ENCODE peak calls at places on chromosomes 11 and 22, in six cellular contexts. Z is mammary epithelial cell; O is activated CD8-positive, alpha-beta T cell treated with anti-CD3 and anti-CD28 coated beads for 36 hours; D is brain microvascular endothelial cell; H is nephron progenitor cell; G is cardiac muscle cell. R is an unnamed sample.

GRCh38 chr11:107898270-107898669 is 30.0 kb upstream of the RAB39A start:
- DNase-seq in Z (peak), O (no peak), D (peak), H (no peak), G (peak), R (no peak)

GRCh38 chr11:128341280-128341679 is 246.1 kb downstream of the ETS1 start:
- DNase-seq in Z (no peak), O (peak), D (no peak), H (no peak), G (no peak), R (no peak)

GRCh38 chr11:20477418-20478090 is 90.0 kb downstream of the PRMT3 start:
- DNase-seq in Z (no peak), O (no peak), D (no peak), H (no peak), G (no peak), R (no peak)

GRCh38 chr22:38284042-38284402 is 11.2 kb upstream of the TMEM184B start:
- DNase-seq in Z (no peak), O (no peak), D (peak), H (no peak), G (no peak), R (no peak)

GRCh38 chr11:130174642-130175041 is 15.1 kb downstream of the ST14 start:
- DNase-seq in Z (no peak), O (no peak), D (no peak), H (no peak), G (no peak), R (no peak)

GRCh38 chr11:7869467-7869866 is 61.6 kb downstream of the OR10A6 start:
- DNase-seq in Z (peak), O (no peak), D (no peak), H (no peak), G (no peak), R (no peak)

GRCh38 chr11:579830-580601 is 3.7 kb downstream of the PHRF1 start:
- DNase-seq in Z (no peak), O (no peak), D (peak), H (no peak), G (no peak), R (no peak)

GRCh38 chr22:45493286-45493771 is 9.4 kb upstream of the FBLN1 start:
- DNase-seq in Z (no peak), O (no peak), D (no peak), H (no peak), G (no peak), R (no peak)

GRCh38 chr22:30821381-30821780 is 126.7 kb downstream of the OSBP2 start:
- DNase-seq in Z (no peak), O (no peak), D (no peak), H (no peak), G (no peak), R (no peak)

GRCh38 chr22:46678785-46679700 is 58.9 kb downstream of the GRAMD4 start:
- DNase-seq in Z (no peak), O (no peak), D (no peak), H (no peak), G (no peak), R (no peak)

GRCh38 chr22:45602004-45602733 is 69.5 kb upstream of the ATXN10 start:
- DNase-seq in Z (no peak), O (no peak), D (no peak), H (no peak), G (no peak), R (no peak)

GRCh38 chr11:117875397-117876048 is 935 bp downstream of the FXYD6 start:
- DNase-seq in Z (no peak), O (peak), D (no peak), H (no peak), G (peak), R (no peak)

GRCh38 chr11:84714316-84714780 is 912.8 kb downstream of the DLG2 start:
- DNase-seq in Z (peak), O (peak), D (peak), H (peak), G (peak), R (peak)

GRCh38 chr11:14793546-14793945 is 98.5 kb downstream of the CYP2R1 start:
- DNase-seq in Z (no peak), O (no peak), D (no peak), H (no peak), G (no peak), R (no peak)

GRCh38 chr11:1292644-1293618 is 16.5 kb downstream of the TOLLIP start:
- DNase-seq in Z (no peak), O (no peak), D (no peak), H (peak), G (no peak), R (no peak)

GRCh38 chr11:130498181-130498580 is 49.7 kb downstream of the ADAMTS15 start:
- DNase-seq in Z (no peak), O (no peak), D (no peak), H (no peak), G (no peak), R (no peak)

GRCh38 chr11:94734563-94735275 is 33.4 kb upstream of the AMOTL1 start:
- DNase-seq in Z (no peak), O (no peak), D (no peak), H (peak), G (no peak), R (no peak)

GRCh38 chr11:9132203-9132878 is 40.9 kb upstream of the SCUBE2 start:
- DNase-seq in Z (no peak), O (no peak), D (no peak), H (no peak), G (no peak), R (no peak)

GRCh38 chr11:94457118-94458029 is 36.3 kb downstream of the MRE11 start:
- DNase-seq in Z (peak), O (peak), D (peak), H (no peak), G (no peak), R (no peak)

GRCh38 chr11:66188580-66188979 is 79.9 kb upstream of the RAB1B start:
- DNase-seq in Z (peak), O (peak), D (peak), H (no peak), G (no peak), R (no peak)

GRCh38 chr22:19607198-19608113 is 83.2 kb upstream of the CLDN5 start:
- DNase-seq in Z (peak), O (peak), D (no peak), H (no peak), G (no peak), R (no peak)

GRCh38 chr11:10478574-10479550 is 23.8 kb downstream of the AMPD3 start:
- DNase-seq in Z (no peak), O (no peak), D (no peak), H (no peak), G (no peak), R (no peak)

GRCh38 chr11:124799384-124800225 is 601 bp downstream of the MSANTD2 start:
- DNase-seq in Z (peak), O (peak), D (no peak), H (peak), G (peak), R (peak)

GRCh38 chr11:58719406-58720117 is 12.2 kb downstream of the GLYAT start:
- DNase-seq in Z (no peak), O (no peak), D (no peak), H (no peak), G (no peak), R (no peak)

GRCh38 chr11:59680287-59681154 is 11.7 kb upstream of the PATL1 start:
- DNase-seq in Z (peak), O (peak), D (peak), H (peak), G (peak), R (peak)

GRCh38 chr11:63239254-63239653 is 4.1 kb downstream of the SLC22A25 start:
- DNase-seq in Z (no peak), O (no peak), D (no peak), H (no peak), G (no peak), R (no peak)

GRCh38 chr11:108538502-108538901 is 40.3 kb upstream of the POGLUT3 start:
- DNase-seq in Z (no peak), O (no peak), D (no peak), H (no peak), G (no peak), R (no peak)

GRCh38 chr22:31436132-31436531 is 36.7 kb downstream of the DRG1 start:
- DNase-seq in Z (no peak), O (no peak), D (no peak), H (no peak), G (no peak), R (no peak)

GRCh38 chr11:6300325-6300724 is 20.0 kb downstream of the CAVIN3 start:
- DNase-seq in Z (no peak), O (no peak), D (no peak), H (no peak), G (no peak), R (no peak)

GRCh38 chr22:48070083-48070482 is 1307.6 kb downstream of the TBC1D22A start:
- DNase-seq in Z (no peak), O (no peak), D (no peak), H (no peak), G (no peak), R (no peak)

GRCh38 chr11:26553182-26553581 is 18.9 kb downstream of the MUC15 start:
- DNase-seq in Z (no peak), O (no peak), D (no peak), H (no peak), G (no peak), R (no peak)

GRCh38 chr11:26549176-26549575 is 22.9 kb downstream of the MUC15 start:
- DNase-seq in Z (no peak), O (no peak), D (no peak), H (no peak), G (no peak), R (no peak)

GRCh38 chr11:26550022-26550421 is 22.0 kb downstream of the MUC15 start:
- DNase-seq in Z (no peak), O (no peak), D (no peak), H (no peak), G (no peak), R (no peak)

GRCh38 chr11:26556582-26556981 is 15.5 kb downstream of the MUC15 start:
- DNase-seq in Z (no peak), O (no peak), D (no peak), H (no peak), G (no peak), R (no peak)

GRCh38 chr11:26551186-26551801 is 20.8 kb downstream of the MUC15 start:
- DNase-seq in Z (peak), O (no peak), D (no peak), H (no peak), G (no peak), R (no peak)
- TF ChIP-seq CTCF in Z (peak), O (no peak), D (peak), H (peak), G (peak), R (peak)

GRCh38 chr11:35711173-35711910 is 48.8 kb downstream of the TRIM44 start:
- DNase-seq in Z (no peak), O (no peak), D (no peak), H (no peak), G (no peak), R (no peak)
- TF ChIP-seq CTCF in Z (no peak), O (no peak), D (peak), H (no peak), G (no peak), R (no peak)

GRCh38 chr11:75563978-75564552 is 2.0 kb downstream of the SERPINH1 start:
- DNase-seq in Z (peak), O (no peak), D (peak), H (peak), G (peak), R (peak)
- TF ChIP-seq CTCF in Z (peak), O (no peak), D (peak), H (peak), G (peak), R (peak)

GRCh38 chr11:79208126-79208525 is 232.7 kb downstream of the TENM4 start:
- DNase-seq in Z (no peak), O (no peak), D (no peak), H (no peak), G (no peak), R (no peak)

GRCh38 chr11:79201637-79202347 is 239.0 kb downstream of the TENM4 start:
- DNase-seq in Z (peak), O (peak), D (no peak), H (no peak), G (no peak), R (no peak)

GRCh38 chr11:79209540-79210266 is 231.1 kb downstream of the TENM4 start:
- DNase-seq in Z (no peak), O (no peak), D (no peak), H (no peak), G (no peak), R (no peak)

GRCh38 chr11:79205786-79206185 is 235.0 kb downstream of the TENM4 start:
- DNase-seq in Z (no peak), O (no peak), D (no peak), H (no peak), G (no peak), R (no peak)

GRCh38 chr11:79206951-79207350 is 233.9 kb downstream of the TENM4 start:
- DNase-seq in Z (no peak), O (no peak), D (no peak), H (peak), G (no peak), R (no peak)
- TF ChIP-seq CTCF in Z (no peak), O (no peak), D (peak), H (no peak), G (no peak), R (peak)

GRCh38 chr11:119493712-119494111 is 70.7 kb upstream of the THY1 start:
- DNase-seq in Z (peak), O (peak), D (peak), H (peak), G (peak), R (peak)

GRCh38 chr11:119490253-119491006 is 67.5 kb upstream of the THY1 start:
- DNase-seq in Z (no peak), O (no peak), D (no peak), H (no peak), G (no peak), R (no peak)

GRCh38 chr11:119488256-119488995 is 65.5 kb upstream of the THY1 start:
- DNase-seq in Z (no peak), O (no peak), D (no peak), H (no peak), G (no peak), R (no peak)

GRCh38 chr11:119489087-119489486 is 66.1 kb upstream of the THY1 start:
- DNase-seq in Z (no peak), O (no peak), D (no peak), H (no peak), G (no peak), R (no peak)

DNA sequence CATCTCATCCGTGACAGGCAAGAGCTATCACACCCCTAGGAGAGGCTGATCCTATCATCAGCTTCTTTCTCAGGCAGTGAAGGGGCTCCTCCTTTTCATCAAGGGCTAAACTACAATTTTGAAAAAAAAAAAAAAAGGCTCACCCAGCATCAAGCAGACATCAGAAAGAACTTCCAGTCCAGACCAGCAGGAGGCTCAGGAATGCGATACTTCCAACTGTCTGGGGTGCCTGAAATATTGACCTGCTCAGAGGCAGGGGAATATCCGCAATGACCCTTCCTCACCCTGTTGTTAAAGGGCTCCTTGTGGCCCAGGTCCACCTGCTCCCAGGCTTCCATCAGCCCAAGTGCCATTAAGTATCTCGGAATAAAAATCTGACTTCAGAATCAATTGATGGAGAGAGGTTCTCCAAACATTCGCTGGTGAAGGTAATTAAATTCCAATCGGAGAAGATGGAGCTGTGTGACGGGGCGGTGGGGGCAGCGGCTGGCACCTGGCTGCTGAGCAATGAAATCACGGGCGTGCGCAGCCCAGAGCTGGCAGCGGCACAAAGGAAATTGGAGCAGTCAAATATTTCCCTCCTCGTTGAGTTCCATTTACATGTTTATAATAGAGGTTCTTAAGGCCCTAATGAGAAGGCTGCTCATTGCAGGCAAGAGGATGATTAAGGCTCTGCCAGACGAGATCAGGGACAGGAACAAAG is 68.9 kb upstream of the THY1 start:
- DNase-seq in Z (no peak), O (no peak), D (peak), H (no peak), G (no peak), R (no peak)
- TF ChIP-seq CTCF in Z (peak), O (no peak), D (peak), H (peak), G (peak), R (peak)

GRCh38 chr11:122509091-122509490 is 146.4 kb upstream of the UBASH3B start:
- DNase-seq in Z (no peak), O (no peak), D (no peak), H (no peak), G (no peak), R (no peak)

GRCh38 chr11:122509899-122510298 is 145.6 kb upstream of the UBASH3B start:
- DNase-seq in Z (no peak), O (no peak), D (no peak), H (no peak), G (no peak), R (no peak)

DNA sequence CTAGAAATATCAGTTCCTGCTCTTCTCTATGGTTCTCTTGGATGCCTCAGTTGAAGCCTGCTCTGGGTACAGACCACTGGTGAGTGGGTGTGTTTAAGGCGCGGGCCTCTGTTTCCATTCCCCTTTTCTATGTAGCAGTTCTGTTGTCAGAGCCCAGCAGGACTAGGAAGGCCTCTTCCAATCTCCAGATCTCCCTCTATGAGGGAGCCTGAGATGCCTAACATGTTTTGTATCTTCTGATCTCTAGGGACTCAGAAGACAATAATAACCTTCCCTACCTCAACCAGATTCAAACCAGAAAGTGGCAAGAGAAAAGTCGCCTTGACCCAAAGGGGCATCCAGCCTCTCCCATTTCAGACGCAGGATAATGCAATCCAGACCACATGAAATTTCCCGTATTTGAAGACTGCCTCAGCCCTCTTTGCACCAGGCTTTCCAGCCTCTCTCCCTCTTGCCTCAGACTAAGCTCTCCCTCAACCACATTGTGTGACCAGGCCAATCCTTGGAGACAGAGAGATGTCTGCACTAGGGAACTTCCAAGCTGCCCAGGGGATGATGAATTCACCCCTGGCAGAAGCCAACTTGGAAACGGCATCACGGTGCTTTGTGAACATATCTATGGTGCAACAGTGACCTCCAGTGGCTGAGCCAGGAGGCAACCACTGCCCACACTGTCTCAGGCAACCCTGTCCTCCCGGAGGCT is 150.1 kb upstream of the UBASH3B start:
- DNase-seq in Z (peak), O (peak), D (peak), H (peak), G (peak), R (peak)
- TF ChIP-seq CTCF in Z (peak), O (peak), D (peak), H (peak), G (peak), R (peak)

DNA sequence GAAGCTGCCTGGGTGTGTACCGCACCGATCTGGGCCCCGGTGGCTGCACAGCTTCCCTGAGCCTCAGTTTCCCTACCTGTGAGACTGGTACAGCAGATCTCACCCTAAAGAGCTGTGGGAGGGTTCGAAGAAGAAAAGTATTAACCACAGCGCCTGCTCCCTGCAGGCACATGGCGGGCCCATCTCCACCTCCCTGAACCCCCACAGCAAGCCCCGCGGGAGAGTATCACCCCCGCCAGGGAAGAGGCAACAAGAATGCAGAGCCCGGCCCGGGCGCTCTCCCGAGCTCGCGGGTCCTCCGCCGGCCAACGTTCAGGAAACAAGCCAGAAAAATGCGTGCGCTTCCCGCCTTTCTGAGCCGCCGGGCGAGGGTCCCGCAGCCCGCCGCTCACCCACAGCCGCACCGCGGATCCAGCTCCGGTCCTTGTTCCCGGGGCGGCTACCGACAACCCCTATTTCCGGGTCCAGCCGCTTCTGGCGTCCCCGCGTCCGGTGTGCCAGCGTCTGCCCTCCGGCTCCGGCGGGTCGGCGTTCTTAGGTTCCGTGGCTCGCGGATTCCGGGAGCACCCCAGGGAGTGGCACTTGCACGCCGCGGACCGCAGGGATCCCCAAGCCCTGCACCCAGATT is at the start of gene TOP3B:
- DNase-seq in Z (peak), O (peak), D (peak), H (peak), G (peak), R (peak)
- TF ChIP-seq CTCF in Z (no peak), O (no peak), D (no peak), H (no peak), G (no peak), R (no peak)

GRCh38 chr22:26174280-26174679 is 5.0 kb downstream of the SEZ6L start:
- DNase-seq in Z (no peak), O (no peak), D (no peak), H (peak), G (peak), R (no peak)
- TF ChIP-seq CTCF in Z (no peak), O (no peak), D (peak), H (peak), G (no peak), R (peak)

R was measured in progenitor cell of endocrine pancreas.